ENCODE peak calls at places on chromosomes 7 and 10, in six cellular contexts. N, B, O, J, K and P are unnamed samples.

GRCh38 chr7:117582219-117582704 is 102.4 kb downstream of the CFTR start:
- DNase-seq in N (no peak), B (no peak), O (peak; percentile 87), J (peak; percentile 20), K (peak; percentile 50), P (no peak)

GRCh38 chr10:55200020-55200419 is 399.0 kb upstream of the PCDH15 start:
- DNase-seq in N (no peak), B (no peak), O (no peak), J (no peak), K (no peak), P (no peak)

GRCh38 chr7:67341153-67341768 is 344.6 kb downstream of the TYW1 start:
- DNase-seq in N (no peak), B (no peak), O (no peak), J (no peak), K (no peak), P (no peak)

GRCh38 chr7:106867641-106868351 is 2.7 kb downstream of the PIK3CG start:
- DNase-seq in N (no peak), B (no peak), O (no peak), J (no peak), K (peak; percentile 12), P (no peak)

GRCh38 chr10:132787253-132788179 is 1.6 kb upstream of the NKX6-2 start:
- DNase-seq in N (no peak), B (no peak), O (peak; percentile 66), J (no peak), K (no peak), P (no peak)

GRCh38 chr10:19638173-19638872 is 177.9 kb upstream of the PLXDC2 start:
- DNase-seq in N (no peak), B (no peak), O (no peak), J (no peak), K (no peak), P (no peak)

GRCh38 chr7:158302274-158303070 is 285.2 kb downstream of the PTPRN2 start:
- DNase-seq in N (no peak), B (no peak), O (no peak), J (no peak), K (no peak), P (no peak)

GRCh38 chr10:103079946-103080345 is 113.1 kb downstream of the NT5C2 start:
- DNase-seq in N (no peak), B (no peak), O (no peak), J (no peak), K (no peak), P (no peak)

GRCh38 chr7:107152011-107152410 is 16.8 kb upstream of the HBP1 start:
- DNase-seq in N (no peak), B (no peak), O (no peak), J (no peak), K (no peak), P (no peak)

GRCh38 chr7:53272081-53272480 is 236.6 kb downstream of the POM121L12 start:
- DNase-seq in N (no peak), B (no peak), O (peak; percentile 84), J (no peak), K (no peak), P (no peak)

GRCh38 chr7:47290466-47290865 is 291.4 kb downstream of the TNS3 start:
- DNase-seq in N (no peak), B (no peak), O (no peak), J (no peak), K (no peak), P (no peak)
- H3K27ac ChIP-seq in N (no peak overlapping the region), B (no peak overlapping the region), O (no peak overlapping the region), J (no peak overlapping the region), K (peak overlapping the region; percentile 85), P (no peak overlapping the region)

DNA sequence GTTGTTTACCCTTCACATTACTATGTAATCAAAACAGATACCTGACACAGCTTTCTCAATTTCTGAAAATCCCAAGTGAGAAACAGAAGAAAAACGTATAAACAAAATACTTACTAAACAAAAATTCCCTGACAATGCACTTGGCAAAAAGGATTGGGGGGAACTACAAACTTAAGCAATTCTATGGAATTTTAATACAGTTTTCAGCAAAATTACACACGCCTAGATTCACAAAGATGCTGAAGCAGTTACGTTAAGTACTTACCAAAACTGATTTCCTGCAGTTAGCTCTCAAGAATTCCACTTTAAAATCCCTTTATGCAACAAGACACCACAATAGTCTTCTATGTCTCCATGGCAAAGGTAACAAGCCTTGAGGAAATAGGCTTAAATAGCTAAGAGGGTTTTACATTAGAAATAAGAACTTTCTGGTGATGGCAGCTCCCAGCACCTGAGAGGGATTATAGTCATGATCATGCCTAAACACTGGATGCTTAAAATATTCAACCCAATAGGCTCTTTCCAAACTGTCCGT is 10.8 kb downstream of the TOMM7 start:
- DNase-seq in N (no peak), B (no peak), O (peak; percentile 74), J (no peak), K (no peak), P (no peak)
- H3K27ac ChIP-seq in N (no peak overlapping the region), B (no peak overlapping the region), O (peak overlapping the region; percentile 89), J (no peak overlapping the region), K (peak overlapping the region; percentile 81), P (no peak overlapping the region)

GRCh38 chr7:55212838-55213237 is 152.3 kb upstream of the LANCL2 start:
- DNase-seq in N (no peak), B (no peak), O (no peak), J (no peak), K (no peak), P (no peak)
- H3K27ac ChIP-seq in N (no peak overlapping the region), B (no peak overlapping the region), O (no peak overlapping the region), J (no peak overlapping the region), K (no peak overlapping the region), P (no peak overlapping the region)

GRCh38 chr10:57333880-57334279 is 933.8 kb downstream of the IPMK start:
- DNase-seq in N (no peak), B (no peak), O (no peak), J (no peak), K (no peak), P (no peak)
- H3K27ac ChIP-seq in N (no peak overlapping the region), B (no peak overlapping the region), O (no peak overlapping the region), J (no peak overlapping the region), K (no peak overlapping the region), P (no peak overlapping the region)

GRCh38 chr7:127810691-127811660 is 159.0 kb downstream of the SND1 start:
- DNase-seq in N (no peak), B (no peak), O (no peak), J (no peak), K (no peak), P (no peak)

GRCh38 chr7:127807340-127807739 is 155.3 kb downstream of the SND1 start:
- DNase-seq in N (no peak), B (no peak), O (peak; percentile 41), J (no peak), K (no peak), P (no peak)

GRCh38 chr7:127812540-127812939 is 160.5 kb downstream of the SND1 start:
- DNase-seq in N (no peak), B (no peak), O (no peak), J (no peak), K (no peak), P (no peak)

GRCh38 chr7:127807829-127808228 is 155.8 kb downstream of the SND1 start:
- DNase-seq in N (no peak), B (no peak), O (no peak), J (no peak), K (no peak), P (no peak)

DNA sequence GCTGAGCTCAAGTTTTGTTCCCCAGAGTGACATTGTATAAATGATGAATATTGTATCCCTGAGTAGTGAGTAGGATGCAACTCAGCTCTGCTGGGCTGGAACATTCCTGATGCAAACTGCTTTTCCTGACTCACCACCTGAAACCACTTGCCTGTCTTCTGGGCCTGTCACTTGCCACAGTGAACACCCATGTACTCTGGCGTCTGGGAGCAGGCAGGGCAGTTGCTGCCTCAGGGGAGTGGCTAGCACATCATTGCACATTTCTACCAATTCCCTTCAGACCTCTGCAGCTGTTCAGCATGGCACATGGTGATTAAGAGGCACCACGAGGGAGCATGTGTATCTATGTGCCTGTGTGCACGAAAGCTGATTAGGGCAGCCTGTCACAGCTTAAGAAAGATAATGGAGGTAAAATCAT is 157.3 kb downstream of the SND1 start:
- DNase-seq in N (no peak), B (no peak), O (no peak), J (no peak), K (peak; percentile 42), P (no peak)
- H3K27ac ChIP-seq in N (no peak overlapping the region), B (no peak overlapping the region), O (no peak overlapping the region), J (no peak overlapping the region), K (no peak overlapping the region), P (peak overlapping the region; percentile 50)

GRCh38 chr7:1059200-1060091 is 15.1 kb downstream of the GPR146 start:
- DNase-seq in N (no peak), B (no peak), O (peak; percentile 98), J (peak; percentile 63), K (no peak), P (no peak)
- H3K27ac ChIP-seq in N (no peak overlapping the region), B (no peak overlapping the region), O (no peak overlapping the region), J (peak overlapping the region; percentile 81), K (no peak overlapping the region), P (no peak overlapping the region)